ENCODE peak calls at places on chromosomes 13 and 19, in eight cellular contexts. M is T-helper 9 cell; V is ureter; G is stimulated activated naive CD8-positive, alpha-beta T cell treated with anti-CD3 and anti-CD28 coated beads, Interleukin-15, amount 100 ng/mL, for 72 hours; E is foreskin keratinocyte; F is NCI-H2029 treated with DMSO at 0.1 percent for 48 hours; A is testis; J is activated CD4-positive, alpha-beta T cell treated with anti-CD3 and anti-CD28 coated beads, Interleukin-2, amount 50 U/mL, for 24 hours. P is an unnamed sample.

GRCh38 chr19:55454787-55455243 is 6.6 kb downstream of the ISOC2 start:
- DNase-seq in M (peak; percentile 28), V (no peak), G (peak; percentile 55), E (no peak), F (no peak), A (peak; percentile 71), J (no peak), P (no peak)

GRCh38 chr19:48249502-48250014 is 6.2 kb downstream of the CARD8 start:
- DNase-seq in M (peak; percentile 58), V (no peak), G (peak; percentile 69), E (no peak), F (no peak), A (peak; percentile 61), J (peak; percentile 74), P (no peak)

GRCh38 chr13:40916207-40916998 is 102.7 kb downstream of the ELF1 start:
- DNase-seq in M (no peak), V (no peak), G (no peak), E (peak; percentile 58), F (no peak), A (no peak), J (no peak), P (no peak)

GRCh38 chr19:46604781-46605355 is 3.7 kb downstream of the CALM3 start:
- DNase-seq in M (no peak), V (no peak), G (no peak), E (no peak), F (no peak), A (peak; percentile 13), J (no peak), P (no peak)

GRCh38 chr13:37495046-37495445 is 103.5 kb downstream of the POSTN start:
- DNase-seq in M (no peak), V (no peak), G (no peak), E (peak; percentile 56), F (no peak), A (no peak), J (no peak), P (no peak)

GRCh38 chr19:40091205-40092129 is 724 bp upstream of the ZNF780A start:
- DNase-seq in M (no peak), V (no peak), G (no peak), E (no peak), F (no peak), A (no peak), J (no peak), P (no peak)

GRCh38 chr13:98075048-98075447 is 67.8 kb upstream of the FARP1 start:
- DNase-seq in M (no peak), V (no peak), G (no peak), E (no peak), F (no peak), A (no peak), J (no peak), P (no peak)

GRCh38 chr19:35044317-35045117 is 3.0 kb downstream of the HPN start:
- DNase-seq in M (peak; percentile 68), V (no peak), G (no peak), E (peak; percentile 45), F (peak; percentile 16), A (peak; percentile 78), J (peak; percentile 42), P (no peak)

GRCh38 chr19:44685877-44686276 is 13.1 kb upstream of the CEACAM16 start:
- DNase-seq in M (no peak), V (no peak), G (no peak), E (no peak), F (no peak), A (no peak), J (no peak), P (no peak)

GRCh38 chr19:47447470-47448359 is 24.0 kb downstream of the SLC8A2 start:
- DNase-seq in M (peak; percentile 28), V (peak; percentile 74), G (peak; percentile 83), E (peak; percentile 69), F (no peak), A (peak; percentile 86), J (peak; percentile 35), P (no peak)

GRCh38 chr13:27933580-27934328 is 14.0 kb downstream of the PDX1 start:
- DNase-seq in M (no peak), V (no peak), G (no peak), E (no peak), F (no peak), A (no peak), J (no peak), P (no peak)

GRCh38 chr19:33811736-33812387 is 15.2 kb downstream of the KCTD15 start:
- DNase-seq in M (no peak), V (no peak), G (no peak), E (no peak), F (no peak), A (no peak), J (no peak), P (no peak)

GRCh38 chr13:21812192-21812626 is 141.3 kb downstream of the FGF9 start:
- DNase-seq in M (no peak), V (no peak), G (no peak), E (no peak), F (peak; percentile 1), A (no peak), J (no peak), P (no peak)

P was measured in esophagus muscularis mucosa.